ENCODE peak calls at places on chromosomes 6 and 20, in eight cellular contexts. One of them, this sample, is unnamed.

GRCh38 chr6:110039996-110040383 is 61.9 kb downstream of the GPR6 start:
- DNase-seq in Calu3: peak; percentile 62
- DNase-seq in foreskin fibroblast: peak; percentile 62
- DNase-seq in stomach: peak; percentile 49
- DNase-seq in AG04450: no peak
- DNase-seq in HFFc6: peak; percentile 18
- DNase-seq in A549: no peak
- DNase-seq in ascending aorta: no peak
- DNase-seq in this sample: no peak

GRCh38 chr6:71392286-71392685 is 103.7 kb downstream of the OGFRL1 start:
- DNase-seq in Calu3: no peak
- DNase-seq in foreskin fibroblast: no peak
- DNase-seq in stomach: no peak
- DNase-seq in AG04450: no peak
- DNase-seq in HFFc6: no peak
- DNase-seq in A549: no peak
- DNase-seq in ascending aorta: no peak
- DNase-seq in this sample: no peak

GRCh38 chr20:12395404-12396159 is 477.9 kb downstream of the BTBD3 start:
- DNase-seq in Calu3: no peak
- DNase-seq in foreskin fibroblast: no peak
- DNase-seq in stomach: no peak
- DNase-seq in AG04450: no peak
- DNase-seq in HFFc6: no peak
- DNase-seq in A549: no peak
- DNase-seq in ascending aorta: no peak
- DNase-seq in this sample: no peak

GRCh38 chr6:110491299-110491643 is 14.9 kb upstream of the SLC22A16 start:
- DNase-seq in Calu3: no peak
- DNase-seq in foreskin fibroblast: no peak
- DNase-seq in stomach: no peak
- DNase-seq in AG04450: no peak
- DNase-seq in HFFc6: no peak
- DNase-seq in A549: no peak
- DNase-seq in ascending aorta: no peak
- DNase-seq in this sample: no peak

GRCh38 chr6:168418631-168419250 is 22.2 kb upstream of the SMOC2 start:
- DNase-seq in Calu3: no peak
- DNase-seq in foreskin fibroblast: no peak
- DNase-seq in stomach: no peak
- DNase-seq in AG04450: no peak
- DNase-seq in HFFc6: no peak
- DNase-seq in A549: no peak
- DNase-seq in ascending aorta: no peak
- DNase-seq in this sample: no peak

GRCh38 chr6:14921170-14921569 is 324.7 kb upstream of the JARID2 start:
- DNase-seq in Calu3: no peak
- DNase-seq in foreskin fibroblast: no peak
- DNase-seq in stomach: peak; percentile 34
- DNase-seq in AG04450: no peak
- DNase-seq in HFFc6: no peak
- DNase-seq in A549: no peak
- DNase-seq in ascending aorta: peak; percentile 55
- DNase-seq in this sample: no peak

GRCh38 chr20:9660236-9660868 is 146.0 kb downstream of the LAMP5 start:
- DNase-seq in Calu3: peak; percentile 18
- DNase-seq in foreskin fibroblast: peak; percentile 28
- DNase-seq in stomach: no peak
- DNase-seq in AG04450: no peak
- DNase-seq in HFFc6: no peak
- DNase-seq in A549: no peak
- DNase-seq in ascending aorta: no peak
- DNase-seq in this sample: no peak

GRCh38 chr6:53581161-53581560 is 36.3 kb upstream of the GCLC start:
- DNase-seq in Calu3: no peak
- DNase-seq in foreskin fibroblast: peak; percentile 51
- DNase-seq in stomach: no peak
- DNase-seq in AG04450: peak; percentile 15
- DNase-seq in HFFc6: peak; percentile 4
- DNase-seq in A549: no peak
- DNase-seq in ascending aorta: no peak
- DNase-seq in this sample: no peak

GRCh38 chr6:119444642-119445557 is 95.3 kb upstream of the MAN1A1 start:
- DNase-seq in Calu3: no peak
- DNase-seq in foreskin fibroblast: peak; percentile 56
- DNase-seq in stomach: no peak
- DNase-seq in AG04450: no peak
- DNase-seq in HFFc6: no peak
- DNase-seq in A549: no peak
- DNase-seq in ascending aorta: no peak
- DNase-seq in this sample: no peak

GRCh38 chr6:161085246-161085645 is 93.7 kb downstream of the MAP3K4 start:
- DNase-seq in Calu3: no peak
- DNase-seq in foreskin fibroblast: no peak
- DNase-seq in stomach: no peak
- DNase-seq in AG04450: no peak
- DNase-seq in HFFc6: no peak
- DNase-seq in A549: no peak
- DNase-seq in ascending aorta: no peak
- DNase-seq in this sample: no peak

GRCh38 chr6:153437193-153437592 is 306.1 kb upstream of the RGS17 start:
- DNase-seq in Calu3: no peak
- DNase-seq in foreskin fibroblast: no peak
- DNase-seq in stomach: no peak
- DNase-seq in AG04450: no peak
- DNase-seq in HFFc6: no peak
- DNase-seq in A549: no peak
- DNase-seq in ascending aorta: no peak
- DNase-seq in this sample: no peak

GRCh38 chr20:962223-962622 is 39.9 kb downstream of the RSPO4 start:
- DNase-seq in Calu3: no peak
- DNase-seq in foreskin fibroblast: no peak
- DNase-seq in stomach: no peak
- DNase-seq in AG04450: no peak
- DNase-seq in HFFc6: no peak
- DNase-seq in A549: no peak
- DNase-seq in ascending aorta: no peak
- DNase-seq in this sample: no peak

GRCh38 chr6:33171096-33171888 is 21.0 kb downstream of the COL11A2 start:
- DNase-seq in Calu3: no peak
- DNase-seq in foreskin fibroblast: no peak
- DNase-seq in stomach: no peak
- DNase-seq in AG04450: no peak
- DNase-seq in HFFc6: no peak
- DNase-seq in A549: no peak
- DNase-seq in ascending aorta: no peak
- DNase-seq in this sample: no peak

GRCh38 chr6:28922004-28922840 is 1.6 kb downstream of the TRIM27 start:
- DNase-seq in Calu3: peak; percentile 61
- DNase-seq in foreskin fibroblast: peak; percentile 45
- DNase-seq in stomach: peak; percentile 69
- DNase-seq in AG04450: no peak
- DNase-seq in HFFc6: peak; percentile 25
- DNase-seq in A549: peak; percentile 62
- DNase-seq in ascending aorta: no peak
- DNase-seq in this sample: no peak

GRCh38 chr20:4045741-4046140 is 30.4 kb upstream of the RNF24 start:
- DNase-seq in Calu3: no peak
- DNase-seq in foreskin fibroblast: peak; percentile 81
- DNase-seq in stomach: no peak
- DNase-seq in AG04450: no peak
- DNase-seq in HFFc6: peak; percentile 49
- DNase-seq in A549: no peak
- DNase-seq in ascending aorta: no peak
- DNase-seq in this sample: no peak

GRCh38 chr20:51697119-51697826 is 70.9 kb downstream of the ATP9A start:
- DNase-seq in Calu3: no peak
- DNase-seq in foreskin fibroblast: no peak
- DNase-seq in stomach: no peak
- DNase-seq in AG04450: no peak
- DNase-seq in HFFc6: peak; percentile 52
- DNase-seq in A549: no peak
- DNase-seq in ascending aorta: no peak
- DNase-seq in this sample: no peak

GRCh38 chr6:36851632-36852031 is 12.4 kb upstream of the CPNE5 start:
- DNase-seq in Calu3: no peak
- DNase-seq in foreskin fibroblast: peak; percentile 54
- DNase-seq in stomach: no peak
- DNase-seq in AG04450: no peak
- DNase-seq in HFFc6: no peak
- DNase-seq in A549: no peak
- DNase-seq in ascending aorta: no peak
- DNase-seq in this sample: no peak

GRCh38 chr6:47156196-47156595 is 114.1 kb upstream of the ADGRF1 start:
- DNase-seq in Calu3: no peak
- DNase-seq in foreskin fibroblast: no peak
- DNase-seq in stomach: no peak
- DNase-seq in AG04450: no peak
- DNase-seq in HFFc6: no peak
- DNase-seq in A549: no peak
- DNase-seq in ascending aorta: no peak
- DNase-seq in this sample: no peak

GRCh38 chr6:134117409-134117808 is 65.0 kb upstream of the SLC2A12 start:
- DNase-seq in Calu3: no peak
- DNase-seq in foreskin fibroblast: peak; percentile 18
- DNase-seq in stomach: no peak
- DNase-seq in AG04450: no peak
- DNase-seq in HFFc6: peak; percentile 27
- DNase-seq in A549: no peak
- DNase-seq in ascending aorta: no peak
- DNase-seq in this sample: no peak

DNA sequence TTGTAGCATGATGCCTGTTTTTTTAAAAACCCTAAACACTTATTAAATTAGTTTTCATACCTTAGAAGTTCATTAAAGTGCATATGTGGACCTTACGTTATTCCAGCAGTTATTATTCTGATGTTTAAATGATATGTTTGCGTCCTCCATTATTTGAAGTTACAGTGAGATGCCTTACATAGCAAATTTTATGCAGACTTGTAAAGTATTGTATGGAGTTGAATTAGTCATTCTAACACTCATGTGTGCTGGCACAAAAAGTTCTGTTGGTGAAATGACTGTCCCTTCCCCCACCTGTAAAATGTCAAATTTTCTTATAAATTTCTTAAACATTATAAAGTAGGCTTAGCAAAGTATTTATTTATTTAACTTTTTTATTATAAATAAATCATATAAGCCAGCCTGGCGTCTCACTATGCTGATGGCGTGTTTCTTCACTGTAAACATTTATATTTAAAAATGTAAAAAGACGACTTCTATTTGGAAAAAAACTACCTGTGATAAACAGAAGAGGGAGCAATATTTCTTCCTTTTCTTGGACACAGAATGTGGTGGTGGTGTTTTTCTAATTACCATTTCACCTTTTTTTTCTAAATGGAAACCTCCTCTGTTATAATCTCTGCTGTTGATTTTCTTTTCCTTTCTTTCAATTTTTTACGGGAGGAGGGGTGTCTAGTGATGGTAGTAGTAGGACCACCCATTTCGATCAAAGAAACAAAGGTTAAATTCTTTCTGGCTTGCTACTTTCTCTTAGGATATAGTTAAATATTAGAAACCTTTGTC is 155.4 kb downstream of the RFPL4B start:
- DNase-seq in Calu3: no peak
- DNase-seq in foreskin fibroblast: peak; percentile 50
- DNase-seq in stomach: no peak
- DNase-seq in AG04450: no peak
- DNase-seq in HFFc6: no peak
- DNase-seq in A549: no peak
- DNase-seq in ascending aorta: no peak
- DNase-seq in this sample: no peak
- TF ChIP-seq CTCF in Calu3: peak; percentile 42
- TF ChIP-seq CTCF in foreskin fibroblast: peak; percentile 27
- TF ChIP-seq CTCF in stomach: no peak
- TF ChIP-seq CTCF in AG04450: peak; percentile 51
- TF ChIP-seq CTCF in HFFc6: peak; percentile 78
- TF ChIP-seq CTCF in A549: peak; percentile 38
- TF ChIP-seq CTCF in ascending aorta: no peak
- TF ChIP-seq CTCF in this sample: peak; percentile 80

GRCh38 chr6:143023695-143024094 is 37.0 kb upstream of the AIG1 start:
- DNase-seq in Calu3: no peak
- DNase-seq in foreskin fibroblast: no peak
- DNase-seq in stomach: no peak
- DNase-seq in AG04450: no peak
- DNase-seq in HFFc6: no peak
- DNase-seq in A549: no peak
- DNase-seq in ascending aorta: no peak
- DNase-seq in this sample: no peak
- TF ChIP-seq CTCF in Calu3: no peak
- TF ChIP-seq CTCF in foreskin fibroblast: no peak
- TF ChIP-seq CTCF in stomach: no peak
- TF ChIP-seq CTCF in AG04450: no peak
- TF ChIP-seq CTCF in HFFc6: peak; percentile 16
- TF ChIP-seq CTCF in A549: no peak
- TF ChIP-seq CTCF in ascending aorta: no peak
- TF ChIP-seq CTCF in this sample: no peak

GRCh38 chr6:170053966-170054661 is 236.8 kb downstream of the DLL1 start:
- DNase-seq in Calu3: no peak
- DNase-seq in foreskin fibroblast: no peak
- DNase-seq in stomach: no peak
- DNase-seq in AG04450: no peak
- DNase-seq in HFFc6: no peak
- DNase-seq in A549: no peak
- DNase-seq in ascending aorta: no peak
- DNase-seq in this sample: peak; percentile 60

GRCh38 chr6:170057034-170057734 is 233.7 kb downstream of the DLL1 start:
- DNase-seq in Calu3: no peak
- DNase-seq in foreskin fibroblast: no peak
- DNase-seq in stomach: peak; percentile 15
- DNase-seq in AG04450: no peak
- DNase-seq in HFFc6: no peak
- DNase-seq in A549: no peak
- DNase-seq in ascending aorta: no peak
- DNase-seq in this sample: peak; percentile 62

GRCh38 chr6:170057961-170058877 is 232.7 kb downstream of the DLL1 start:
- DNase-seq in Calu3: no peak
- DNase-seq in foreskin fibroblast: no peak
- DNase-seq in stomach: peak; percentile 23
- DNase-seq in AG04450: no peak
- DNase-seq in HFFc6: no peak
- DNase-seq in A549: no peak
- DNase-seq in ascending aorta: no peak
- DNase-seq in this sample: peak; percentile 66

GRCh38 chr6:170058878-170059485 is 231.9 kb downstream of the DLL1 start:
- DNase-seq in Calu3: no peak
- DNase-seq in foreskin fibroblast: no peak
- DNase-seq in stomach: peak; percentile 16
- DNase-seq in AG04450: no peak
- DNase-seq in HFFc6: no peak
- DNase-seq in A549: no peak
- DNase-seq in ascending aorta: no peak
- DNase-seq in this sample: peak; percentile 60

GRCh38 chr6:170056329-170056728 is 234.5 kb downstream of the DLL1 start:
- DNase-seq in Calu3: no peak
- DNase-seq in foreskin fibroblast: no peak
- DNase-seq in stomach: no peak
- DNase-seq in AG04450: no peak
- DNase-seq in HFFc6: no peak
- DNase-seq in A549: no peak
- DNase-seq in ascending aorta: no peak
- DNase-seq in this sample: peak; percentile 64
- TF ChIP-seq CTCF in Calu3: no peak
- TF ChIP-seq CTCF in foreskin fibroblast: no peak
- TF ChIP-seq CTCF in stomach: no peak
- TF ChIP-seq CTCF in AG04450: no peak
- TF ChIP-seq CTCF in HFFc6: no peak
- TF ChIP-seq CTCF in A549: no peak
- TF ChIP-seq CTCF in ascending aorta: no peak
- TF ChIP-seq CTCF in this sample: no peak

GRCh38 chr6:157763129-157763893 is 59.7 kb upstream of the SNX9 start:
- DNase-seq in Calu3: peak; percentile 96
- DNase-seq in foreskin fibroblast: peak; percentile 57
- DNase-seq in stomach: peak; percentile 99
- DNase-seq in AG04450: no peak
- DNase-seq in HFFc6: peak; percentile 23
- DNase-seq in A549: peak; percentile 69
- DNase-seq in ascending aorta: no peak
- DNase-seq in this sample: peak; percentile 76
- TF ChIP-seq CTCF in Calu3: no peak
- TF ChIP-seq CTCF in foreskin fibroblast: no peak
- TF ChIP-seq CTCF in stomach: no peak
- TF ChIP-seq CTCF in AG04450: no peak
- TF ChIP-seq CTCF in HFFc6: no peak
- TF ChIP-seq CTCF in A549: no peak
- TF ChIP-seq CTCF in ascending aorta: no peak
- TF ChIP-seq CTCF in this sample: no peak

This sample was measured in type B pancreatic cell.